ENCODE peak calls at places on chromosomes 12 and 14, in four cellular contexts. J is H1, Z is SK-N-SH, F is K562. V is an unnamed sample.

GRCh38 chr12:121789800-121790748 is 3.4 kb downstream of the RHOF start:
- DNase-seq in J (no peak), Z (no peak), F (no peak), V (no peak)

GRCh38 chr14:60051690-60052324 is 39.9 kb upstream of the PCNX4 start:
- DNase-seq in J (no peak), Z (no peak), F (no peak), V (no peak)

GRCh38 chr14:66045572-66046021 is 440.6 kb upstream of the CCDC196 start:
- DNase-seq in J (no peak), Z (no peak), F (peak; percentile 5), V (no peak)

GRCh38 chr14:33647385-33647786 is 303.5 kb downstream of the EGLN3 start:
- DNase-seq in J (no peak), Z (no peak), F (no peak), V (no peak)

GRCh38 chr12:77116277-77116676 is 50.9 kb upstream of the E2F7 start:
- DNase-seq in J (no peak), Z (no peak), F (no peak), V (no peak)

GRCh38 chr14:100702590-100702989 is 24.1 kb upstream of the DLK1 start:
- DNase-seq in J (no peak), Z (no peak), F (no peak), V (no peak)

GRCh38 chr12:50400104-50400637 is 514 bp upstream of the LARP4 start:
- DNase-seq in J (no peak), Z (peak; percentile 49), F (peak; percentile 25), V (no peak)

GRCh38 chr12:3553681-3554546 is 62.9 kb downstream of the PRMT8 start:
- DNase-seq in J (no peak), Z (peak; percentile 27), F (no peak), V (peak; percentile 35)

GRCh38 chr14:33573296-33573695 is 377.6 kb downstream of the EGLN3 start:
- DNase-seq in J (no peak), Z (no peak), F (no peak), V (no peak)

GRCh38 chr12:95942106-95942531 is 295 bp downstream of the CCDC38 start:
- DNase-seq in J (no peak), Z (no peak), F (no peak), V (no peak)

GRCh38 chr12:2999265-2999841 is 40.2 kb downstream of the TEAD4 start:
- DNase-seq in J (peak; percentile 72), Z (no peak), F (peak; percentile 87), V (peak; percentile 70)

GRCh38 chr12:17192721-17193120 is 586.8 kb upstream of the LMO3 start:
- DNase-seq in J (no peak), Z (no peak), F (no peak), V (no peak)

GRCh38 chr12:113190761-113191160 is 5.2 kb downstream of the RITA1 start:
- DNase-seq in J (no peak), Z (peak; percentile 84), F (peak; percentile 88), V (no peak)

GRCh38 chr12:26295001-26295400 is 99.6 kb downstream of the SSPN start:
- DNase-seq in J (no peak), Z (no peak), F (no peak), V (no peak)

GRCh38 chr12:26790645-26790994 is 42.4 kb downstream of the ITPR2 start:
- DNase-seq in J (no peak), Z (no peak), F (no peak), V (no peak)

GRCh38 chr12:6069452-6070093 is 54.9 kb downstream of the VWF start:
- DNase-seq in J (no peak), Z (no peak), F (peak; percentile 28), V (no peak)

GRCh38 chr12:26791328-26791791 is 41.6 kb downstream of the ITPR2 start:
- DNase-seq in J (no peak), Z (no peak), F (no peak), V (no peak)

GRCh38 chr14:24081739-24082204 is 10.4 kb downstream of the CPNE6 start:
- DNase-seq in J (no peak), Z (no peak), F (no peak), V (no peak)

GRCh38 chr12:113136128-113136989 is 798 bp upstream of the RASAL1 start:
- DNase-seq in J (peak; percentile 71), Z (peak; percentile 50), F (peak; percentile 51), V (peak; percentile 43)

GRCh38 chr12:111819191-111820158 is 22.6 kb upstream of the MAPKAPK5 start:
- DNase-seq in J (no peak), Z (no peak), F (no peak), V (no peak)

GRCh38 chr14:70856851-70857498 is 47.7 kb upstream of the MAP3K9 start:
- DNase-seq in J (no peak), Z (no peak), F (no peak), V (no peak)

GRCh38 chr14:92473261-92473946 is 40.2 kb upstream of the RIN3 start:
- DNase-seq in J (peak; percentile 29), Z (no peak), F (no peak), V (no peak)

GRCh38 chr12:29148958-29149690 is at the start of gene FAR2:
- DNase-seq in J (peak; percentile 75), Z (peak; percentile 85), F (peak; percentile 48), V (peak; percentile 58)

DNA sequence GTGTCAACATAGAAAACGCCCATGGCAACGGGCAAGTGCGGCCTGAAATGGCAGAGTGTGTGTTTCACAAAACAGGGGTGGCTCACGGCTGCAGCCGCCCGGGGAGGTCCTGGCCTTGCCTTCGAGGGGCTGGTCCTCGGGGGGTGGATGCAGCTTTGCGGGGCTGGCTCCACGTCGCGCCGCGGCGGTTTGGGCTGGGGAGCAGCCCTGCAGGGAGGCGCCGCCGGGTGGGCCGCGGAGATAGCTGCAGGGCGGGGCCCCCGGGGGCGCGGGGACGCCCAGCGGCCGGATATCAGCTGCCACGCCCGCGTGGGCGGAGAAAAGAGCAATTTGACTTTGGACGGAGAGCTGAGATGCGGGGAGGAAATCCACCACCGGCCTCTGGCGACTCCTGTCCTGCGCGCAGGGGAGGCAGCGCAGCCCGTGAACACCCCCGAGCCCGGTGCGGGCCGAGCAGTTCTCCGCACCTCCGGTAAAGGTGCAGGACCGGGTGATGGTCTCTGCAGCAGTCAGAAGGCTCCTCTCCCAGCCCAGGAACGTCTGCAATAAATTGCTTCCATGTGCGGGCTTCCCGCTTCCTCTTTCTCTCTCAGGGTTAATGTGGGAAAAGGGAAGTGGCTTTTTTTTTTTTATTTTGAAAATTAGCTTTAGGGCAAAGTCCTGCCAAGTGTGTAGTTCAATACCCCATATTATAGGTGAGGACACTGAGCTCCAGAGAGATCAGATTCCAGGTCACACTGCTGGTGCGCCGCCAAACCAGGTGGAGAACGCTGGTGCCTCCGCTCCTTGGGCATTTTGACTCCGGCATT is 110.5 kb downstream of the ARF6 start:
- DNase-seq in J (peak; percentile 66), Z (peak; percentile 78), F (peak; percentile 93), V (peak; percentile 42)
- TF ChIP-seq TEAD4 in J (no peak), Z (peak; percentile 13), F (no peak), V (no peak)

DNA sequence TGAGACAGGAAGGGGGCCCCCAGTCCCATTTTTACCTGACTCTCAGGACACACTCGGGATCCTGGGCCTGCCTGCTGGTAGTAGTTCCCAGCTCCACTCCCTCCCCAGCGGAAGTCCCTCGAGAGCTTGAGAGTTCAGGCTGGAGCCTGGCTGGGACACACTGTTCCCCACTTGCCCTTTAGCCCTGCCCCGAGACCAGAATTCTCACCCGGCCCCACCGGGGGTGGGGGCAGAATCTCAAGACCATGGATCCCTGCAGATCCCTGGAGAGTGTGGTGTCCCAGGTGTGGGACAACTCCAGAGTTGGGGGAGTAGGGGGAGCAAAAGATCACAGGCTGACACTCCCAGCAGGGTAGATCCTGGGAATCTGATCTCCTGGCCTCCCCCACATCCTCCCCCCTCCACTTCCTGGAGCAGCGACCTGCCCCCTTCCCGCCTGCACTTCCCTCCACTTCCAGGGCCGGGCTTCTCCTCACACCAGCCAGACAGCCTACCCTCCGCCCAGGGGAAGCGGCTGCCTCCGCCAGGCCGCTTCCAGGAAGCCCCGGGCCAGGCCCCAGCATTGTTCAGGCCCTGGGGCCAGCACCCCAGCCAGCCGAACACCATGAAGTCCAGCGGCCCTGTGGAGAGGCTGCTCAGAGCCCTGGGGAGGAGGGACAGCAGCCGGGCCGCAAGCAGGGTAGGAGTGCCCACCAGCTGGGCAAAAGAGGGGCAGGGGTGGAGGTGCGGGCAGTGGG is at the start of gene TNS2:
- DNase-seq in J (peak; percentile 70), Z (peak; percentile 72), F (peak; percentile 44), V (peak; percentile 65)
- TF ChIP-seq TEAD4 in J (no peak), Z (no peak), F (no peak), V (no peak)

DNA sequence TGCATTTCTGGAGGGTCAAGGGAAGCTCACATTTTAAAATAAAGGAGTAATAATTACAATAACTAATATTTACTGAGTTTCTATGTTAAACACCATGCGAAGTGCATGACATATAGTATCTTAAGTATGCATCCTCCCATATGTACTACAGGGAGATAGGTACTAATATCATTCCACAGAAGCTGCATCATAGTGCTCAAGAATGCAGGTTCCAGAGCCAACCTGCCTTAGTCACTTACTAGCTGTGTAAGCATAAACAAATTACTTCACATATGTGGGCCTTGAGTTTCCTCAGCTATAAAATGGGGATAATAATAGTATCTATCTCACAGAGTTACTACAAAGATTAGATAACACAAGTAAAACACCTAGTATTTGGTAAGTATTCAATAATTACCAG is 18.3 kb downstream of the ARMH4 start:
- DNase-seq in J (no peak), Z (no peak), F (no peak), V (no peak)
- TF ChIP-seq TEAD4 in J (no peak), Z (no peak), F (no peak), V (no peak)

DNA sequence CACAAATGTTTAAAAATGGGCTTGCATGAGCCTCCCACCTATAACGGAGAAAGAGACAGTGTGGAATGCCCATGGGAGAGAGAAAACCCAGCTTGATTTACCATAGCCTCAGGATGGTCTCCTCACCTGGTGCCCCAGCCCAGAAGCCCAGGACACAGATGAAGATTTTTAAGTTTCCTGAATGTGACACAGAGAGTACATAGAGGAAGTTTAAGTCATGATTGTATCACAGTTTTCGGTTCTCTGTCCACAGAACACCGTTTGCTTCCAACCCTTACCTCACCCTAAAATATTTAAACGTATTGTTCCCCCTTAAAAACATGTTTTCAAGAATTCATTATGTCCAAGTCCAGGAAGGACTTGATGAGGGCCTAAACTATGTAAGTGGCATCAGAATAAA is 56.2 kb downstream of the NELL2 start:
- DNase-seq in J (no peak), Z (no peak), F (no peak), V (no peak)
- TF ChIP-seq TEAD4 in J (no peak), Z (no peak), F (no peak), V (no peak)

V was measured in WTC11.